ENCODE peak calls at places on chromosomes 3 and 15, in four cellular contexts. V is sigmoid colon, I is Panc1, U is vagina. E is an unnamed sample.
A peak's percentile ranks its signal among the peaks of the same experiment; 100 is the strongest.

GRCh38 chr3:28853830-28854229 is 427.0 kb upstream of the RBMS3 start:
- DNase-seq in V (no peak), I (no peak), U (no peak), E (no peak)

GRCh38 chr3:66073464-66074141 is 34.9 kb upstream of the MAGI1 start:
- DNase-seq in V (no peak), I (no peak), U (no peak), E (no peak)

GRCh38 chr15:83449250-83449671 is 2.1 kb downstream of the SH3GL3 start:
- DNase-seq in V (no peak), I (no peak), U (no peak), E (no peak)

GRCh38 chr3:129017531-129017899 is 16.4 kb downstream of the EFCC1 start:
- DNase-seq in V (no peak), I (no peak), U (no peak), E (no peak)

GRCh38 chr3:18579659-18580058 is 154.5 kb upstream of the SATB1 start:
- DNase-seq in V (no peak), I (no peak), U (no peak), E (no peak)

GRCh38 chr3:65914032-65914739 is 124.5 kb downstream of the MAGI1 start:
- DNase-seq in V (no peak), I (no peak), U (no peak), E (no peak)

GRCh38 chr15:29364429-29365078 is 94.9 kb upstream of the NSMCE3 start:
- DNase-seq in V (no peak), I (no peak), U (no peak), E (no peak)

GRCh38 chr3:38738630-38739395 is 77.2 kb downstream of the SCN10A start:
- DNase-seq in V (no peak), I (no peak), U (peak; percentile 69), E (no peak)

GRCh38 chr3:155869664-155870063 is 786 bp upstream of the GMPS start:
- DNase-seq in V (no peak), I (no peak), U (no peak), E (no peak)

GRCh38 chr3:21912656-21913055 is 161.6 kb upstream of the ZNF385D start:
- DNase-seq in V (no peak), I (no peak), U (no peak), E (no peak)

GRCh38 chr3:117695321-117695720 is 985.7 kb downstream of the TUSC7 start:
- DNase-seq in V (no peak), I (no peak), U (no peak), E (no peak)

GRCh38 chr15:73959012-73959581 is 32.8 kb downstream of the LOXL1 start:
- DNase-seq in V (peak; percentile 35), I (no peak), U (no peak), E (peak; percentile 22)

GRCh38 chr15:40092416-40093223 is 16.1 kb downstream of the BMF start:
- DNase-seq in V (peak; percentile 97), I (no peak), U (peak; percentile 96), E (no peak)

GRCh38 chr15:44296625-44297524 is 8.4 kb downstream of the GOLM2 start:
- DNase-seq in V (no peak), I (no peak), U (no peak), E (no peak)

GRCh38 chr15:37058316-37058985 is 41.9 kb downstream of the MEIS2 start:
- DNase-seq in V (no peak), I (no peak), U (no peak), E (no peak)
- TF ChIP-seq POLR2AphosphoS5 in V (no peak), I (no peak), U (no peak), E (no peak)

DNA sequence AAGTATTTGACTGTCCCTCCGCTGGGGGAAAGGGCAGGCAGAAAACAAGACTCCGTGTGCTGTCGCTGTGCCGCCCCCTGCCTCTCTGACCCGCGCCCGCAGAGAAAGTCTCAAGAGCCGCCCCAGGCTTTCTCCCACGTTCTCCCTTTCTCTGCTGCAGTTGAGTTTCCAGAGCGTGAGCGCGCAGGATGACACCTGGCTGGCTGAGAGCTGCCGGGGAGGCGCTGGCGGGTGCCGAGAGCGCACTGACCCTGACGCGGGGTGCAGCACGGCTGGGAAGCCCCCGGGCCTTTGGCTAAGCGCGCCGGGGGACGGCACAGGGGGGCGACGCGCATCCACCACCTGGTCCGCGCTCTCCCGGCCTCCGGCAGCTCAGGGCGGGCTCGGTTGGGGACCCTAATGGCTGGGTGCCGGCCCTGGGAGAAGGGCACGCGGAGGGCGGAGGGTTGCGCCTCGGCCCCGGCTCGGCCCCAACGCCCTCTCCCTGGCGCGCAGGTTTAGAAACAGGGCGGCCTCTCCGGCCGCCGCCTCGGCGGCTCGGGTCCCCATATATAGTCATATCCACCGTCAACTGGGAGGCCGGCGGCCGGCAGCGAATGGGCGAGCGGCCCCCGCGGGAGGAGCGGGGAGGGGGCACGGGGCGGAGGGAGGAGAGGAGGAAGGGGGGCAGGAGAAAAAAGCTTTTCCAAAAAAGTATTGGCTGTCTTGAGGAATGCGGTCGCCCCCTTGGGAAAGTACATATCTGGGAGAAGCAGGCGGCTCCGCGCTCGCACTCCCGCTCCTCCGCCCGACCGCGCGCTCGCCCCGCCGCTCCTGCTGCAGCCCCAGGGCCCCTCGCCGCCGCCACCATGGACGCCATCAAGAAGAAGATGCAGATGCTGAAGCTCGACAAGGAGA is at the start of gene TPM1:
- DNase-seq in V (peak; percentile 97), I (no peak), U (no peak), E (peak; percentile 93)
- TF ChIP-seq CTCF in V (no peak), I (peak; percentile 12), U (no peak), E (no peak)

DNA sequence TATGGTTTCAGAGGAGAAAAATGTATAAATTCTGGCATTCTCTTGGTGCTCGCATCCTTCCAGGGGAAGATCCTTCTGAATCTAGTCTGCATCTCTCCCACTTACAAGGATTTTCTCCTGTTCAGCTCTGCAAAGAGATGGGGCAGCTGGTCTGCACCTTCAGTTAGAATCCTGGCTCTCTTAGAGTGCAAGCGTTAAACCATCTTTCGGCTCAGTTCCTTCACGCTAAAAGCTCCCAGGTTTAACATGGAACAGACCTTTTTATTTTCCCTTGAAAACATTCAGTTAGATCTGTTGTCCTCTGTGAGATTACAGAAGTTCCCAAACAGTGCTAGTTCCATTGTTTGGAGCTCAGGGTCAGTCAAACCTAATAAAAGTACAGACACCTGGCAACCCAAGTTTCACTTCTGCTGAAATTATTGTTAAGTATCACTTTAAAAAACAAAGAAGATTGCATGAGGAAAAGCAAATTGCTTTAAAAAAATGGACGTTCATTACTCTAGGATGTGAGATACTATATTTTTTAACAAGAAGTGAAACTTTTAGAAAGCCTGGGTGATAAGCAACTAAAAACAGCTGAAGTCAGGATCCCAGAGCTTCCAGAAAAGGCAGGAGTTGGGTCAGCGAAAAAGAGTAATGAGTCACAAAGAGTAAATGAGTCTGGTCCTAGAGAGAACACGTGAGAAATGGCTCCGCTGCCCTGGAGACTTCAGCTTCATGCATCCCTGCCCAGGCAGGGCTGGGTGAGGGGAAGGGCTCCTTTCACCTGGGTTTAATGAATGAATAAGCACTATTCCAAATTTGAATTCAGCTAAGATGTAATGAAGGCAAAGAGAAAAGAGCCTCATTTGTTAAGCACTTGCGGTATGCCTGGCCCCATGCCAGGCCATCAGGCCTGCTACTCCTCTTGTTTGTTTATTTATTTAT is 63.3 kb downstream of the ABTB1 start:
- DNase-seq in V (peak; percentile 74), I (no peak), U (no peak), E (peak; percentile 35)
- TF ChIP-seq POLR2AphosphoS5 in V (peak; percentile 43), I (no peak), U (peak; percentile 43), E (no peak)

DNA sequence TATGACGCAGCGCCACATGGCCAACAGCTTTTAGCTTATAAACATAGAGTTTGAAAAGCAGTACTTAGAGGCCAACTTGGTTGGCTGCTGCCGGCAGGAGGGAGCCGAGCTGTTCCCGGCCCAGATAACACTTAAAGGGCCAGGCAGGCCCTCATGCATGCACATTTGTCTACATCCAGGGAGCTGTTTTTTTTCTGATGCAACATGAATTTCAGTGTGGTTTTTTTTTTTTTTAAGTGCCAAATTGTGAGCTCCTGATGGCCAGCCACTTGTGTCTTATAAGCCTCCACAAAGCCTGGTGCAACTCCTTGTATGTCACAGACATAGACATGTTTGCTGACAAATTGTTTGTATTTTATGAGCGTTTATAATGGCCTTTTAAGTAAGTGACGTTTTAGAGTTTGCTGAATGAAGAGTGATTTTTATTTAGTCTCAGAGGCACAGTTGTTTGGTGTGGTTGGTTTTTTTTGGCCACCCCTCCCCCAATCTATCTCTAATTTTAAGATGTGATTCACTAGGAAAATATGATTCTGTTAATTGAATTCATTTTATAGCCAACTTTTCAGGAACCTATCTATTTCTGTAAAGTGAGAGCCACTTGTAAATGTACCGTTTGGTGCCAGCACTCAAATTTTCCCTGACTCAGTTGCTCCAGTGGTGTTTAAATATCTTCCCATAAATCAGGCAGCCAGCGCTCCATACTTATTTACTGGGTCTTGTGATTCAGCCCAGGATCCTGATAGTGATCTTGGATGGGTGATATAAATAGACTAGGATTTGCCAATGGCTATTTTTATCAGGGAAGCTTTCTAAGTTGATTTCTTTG is 134.3 kb downstream of the VGLL4 start:
- DNase-seq in V (peak; percentile 93), I (no peak), U (no peak), E (peak; percentile 31)
- TF ChIP-seq CTCF in V (no peak), I (no peak), U (no peak), E (no peak)

DNA sequence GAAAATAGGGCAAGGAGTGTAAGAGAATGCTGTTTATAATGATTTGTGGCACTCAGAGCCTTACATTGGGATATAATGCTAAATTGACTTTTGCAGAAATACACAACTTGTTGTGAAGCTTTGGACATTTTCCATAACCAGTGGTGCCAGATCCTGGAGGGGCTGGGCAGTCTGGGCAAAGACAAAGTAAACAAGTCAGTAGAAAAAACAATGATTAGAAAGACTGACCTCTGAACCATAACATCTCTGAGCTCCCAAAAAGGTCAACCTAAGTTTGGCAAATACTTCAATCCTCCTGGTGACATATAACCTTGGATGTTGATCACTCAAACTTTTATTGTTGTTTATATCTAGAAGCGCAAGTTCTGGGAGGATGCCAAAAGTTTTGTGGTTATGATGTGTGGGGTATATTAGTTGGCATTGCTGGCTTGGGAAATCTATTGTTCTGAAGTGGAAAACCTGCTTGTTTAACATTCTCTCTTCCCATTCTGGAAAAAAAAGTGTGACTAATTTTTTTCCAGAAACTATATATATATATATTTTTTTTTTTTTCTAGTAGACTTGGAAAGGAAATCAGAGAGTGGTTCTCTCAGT is 257.7 kb downstream of the DIPK2A start:
- DNase-seq in V (no peak), I (no peak), U (no peak), E (no peak)
- TF ChIP-seq POLR2AphosphoS5 in V (no peak), I (no peak), U (no peak), E (no peak)

GRCh38 chr3:27642796-27643195 is 79.3 kb downstream of the EOMES start:
- DNase-seq in V (no peak), I (no peak), U (peak; percentile 11), E (no peak)

GRCh38 chr3:27643355-27643754 is 78.8 kb downstream of the EOMES start:
- DNase-seq in V (no peak), I (no peak), U (peak; percentile 40), E (no peak)

GRCh38 chr3:27641888-27642601 is 80.1 kb downstream of the EOMES start:
- DNase-seq in V (no peak), I (no peak), U (peak; percentile 58), E (no peak)

GRCh38 chr3:27646891-27647290 is 75.2 kb downstream of the EOMES start:
- DNase-seq in V (no peak), I (no peak), U (no peak), E (no peak)

GRCh38 chr3:27644936-27645335 is 77.2 kb downstream of the EOMES start:
- DNase-seq in V (no peak), I (no peak), U (peak; percentile 13), E (no peak)
- TF ChIP-seq CTCF in V (no peak), I (no peak), U (no peak), E (no peak)

E was measured in breast epithelium.